ENCODE peak calls at places on chromosomes 3 and 15, in eight cellular contexts. X is tibial nerve, E is NB4, L is uterus, I is GM12878, G is esophagus squamous epithelium, S is GM12891, O is transverse colon. Y is an unnamed sample.

GRCh38 chr3:50254577-50255250 is 14.2 kb upstream of the SEMA3B start:
- DNase-seq in I (no peak), O (no peak), G (no peak), S (no peak), E (peak), X (peak), L (no peak), Y (no peak)

GRCh38 chr3:64184621-64185020 is 40.6 kb downstream of the PRICKLE2 start:
- DNase-seq in S (no peak), E (no peak), X (no peak), L (no peak), O (no peak), G (no peak), I (no peak), Y (no peak)

GRCh38 chr3:44886561-44886960 is 12.2 kb downstream of the TGM4 start:
- DNase-seq in G (no peak), X (no peak), O (no peak), I (no peak), S (no peak), E (no peak), L (no peak), Y (no peak)

GRCh38 chr15:86743283-86743903 is 663.7 kb downstream of the AGBL1 start:
- DNase-seq in E (peak), O (peak), L (peak), I (no peak), G (no peak), X (peak), S (no peak), Y (peak)

GRCh38 chr3:7978104-7978457 is 523.5 kb upstream of the LMCD1 start:
- DNase-seq in O (no peak), I (no peak), G (no peak), L (no peak), E (no peak), S (no peak), X (no peak), Y (no peak)

GRCh38 chr3:129608087-129608935 is 1.8 kb upstream of the PLXND1 start:
- DNase-seq in I (no peak), X (no peak), O (no peak), S (no peak), E (peak), G (no peak), L (no peak), Y (peak)

GRCh38 chr3:35500641-35501353 is 138.5 kb upstream of the ARPP21 start:
- DNase-seq in S (no peak), E (no peak), I (no peak), G (no peak), O (no peak), X (no peak), L (no peak), Y (no peak)

GRCh38 chr15:29021901-29022300 is 136.1 kb downstream of the APBA2 start:
- DNase-seq in E (no peak), G (no peak), L (no peak), O (no peak), X (no peak), S (no peak), I (no peak), Y (no peak)

GRCh38 chr3:111338059-111338698 is 203.8 kb upstream of the CD96 start:
- DNase-seq in S (no peak), E (peak), X (peak), G (no peak), I (no peak), L (no peak), O (peak), Y (peak)

GRCh38 chr15:31758126-31758525 is 272.2 kb upstream of the CHRNA7 start:
- DNase-seq in X (peak), I (peak), O (peak), L (no peak), S (no peak), G (no peak), E (peak), Y (no peak)

GRCh38 chr3:71486831-71487230 is 96.7 kb downstream of the FOXP1 start:
- DNase-seq in O (no peak), L (no peak), I (no peak), X (no peak), S (no peak), G (no peak), E (no peak), Y (no peak)

GRCh38 chr15:66777596-66778313 is 75.7 kb downstream of the SMAD6 start:
- DNase-seq in E (no peak), L (no peak), S (no peak), O (no peak), G (no peak), X (no peak), I (no peak), Y (no peak)

GRCh38 chr3:43423142-43423541 is 136.8 kb downstream of the SNRK start:
- DNase-seq in O (peak), X (no peak), G (no peak), E (peak), L (peak), S (no peak), I (no peak), Y (no peak)

GRCh38 chr3:62607287-62608029 is 234.1 kb upstream of the FEZF2 start:
- DNase-seq in I (no peak), O (no peak), S (no peak), X (peak), L (no peak), G (no peak), E (no peak), Y (no peak)

GRCh38 chr3:132417695-132418520 is 606 bp downstream of the DNAJC13 start:
- DNase-seq in X (peak), L (no peak), E (peak), I (peak), O (peak), S (peak), G (peak), Y (peak)

GRCh38 chr3:58588030-58588614 is 10.9 kb upstream of the FAM107A start:
- DNase-seq in S (no peak), I (no peak), X (no peak), G (no peak), O (no peak), E (peak), L (no peak), Y (peak)

GRCh38 chr3:62873672-62874397 is 1.4 kb downstream of the CADPS start:
- DNase-seq in E (peak), S (no peak), I (no peak), O (peak), X (no peak), G (no peak), L (no peak), Y (no peak)

GRCh38 chr3:123287962-123288302 is 86.2 kb downstream of the SEC22A start:
- DNase-seq in G (no peak), X (no peak), L (no peak), E (no peak), S (no peak), I (no peak), O (no peak), Y (no peak)

GRCh38 chr15:35115155-35115725 is 30.1 kb upstream of the NANOGP8 start:
- DNase-seq in G (no peak), I (no peak), O (no peak), X (no peak), L (no peak), E (no peak), S (no peak), Y (no peak)

GRCh38 chr3:123658118-123658859 is 73.4 kb upstream of the HACD2 start:
- DNase-seq in S (no peak), G (no peak), O (peak), X (peak), I (no peak), L (peak), E (no peak), Y (no peak)

GRCh38 chr3:28860307-28860706 is 420.6 kb upstream of the RBMS3 start:
- DNase-seq in X (peak), O (no peak), I (no peak), G (no peak), L (no peak), E (peak), S (no peak), Y (no peak)

GRCh38 chr15:56568466-56569167 is 103.7 kb upstream of the MNS1 start:
- DNase-seq in X (no peak), L (no peak), S (no peak), O (no peak), G (no peak), I (no peak), E (no peak), Y (no peak)

GRCh38 chr3:134060561-134061385 is 31.0 kb upstream of the SLCO2A1 start:
- DNase-seq in O (no peak), L (no peak), I (no peak), S (no peak), X (no peak), G (no peak), E (no peak), Y (no peak)

GRCh38 chr3:102096066-102096465 is 246.8 kb downstream of the NFKBIZ start:
- DNase-seq in S (no peak), E (no peak), L (no peak), G (no peak), O (no peak), X (no peak), I (no peak), Y (no peak)

GRCh38 chr3:44661189-44661588 is 12.7 kb downstream of the ZNF35 start:
- DNase-seq in G (no peak), E (no peak), O (no peak), I (no peak), S (no peak), X (no peak), L (no peak), Y (peak)

GRCh38 chr15:67274236-67274635 is 19.6 kb downstream of the IQCH start:
- DNase-seq in G (no peak), O (no peak), I (no peak), L (no peak), E (no peak), S (no peak), X (no peak), Y (no peak)

GRCh38 chr15:55606214-55606613 is 18.1 kb upstream of the PYGO1 start:
- DNase-seq in S (no peak), L (no peak), E (no peak), G (no peak), O (no peak), X (no peak), I (no peak), Y (no peak)

GRCh38 chr3:155173771-155174170 is 93.7 kb downstream of the MME start:
- DNase-seq in G (no peak), X (no peak), I (no peak), S (no peak), O (no peak), L (no peak), E (no peak), Y (no peak)

GRCh38 chr15:78438595-78439285 is 724 bp downstream of the IREB2 start:
- DNase-seq in S (no peak), E (peak), O (no peak), G (no peak), X (no peak), L (no peak), I (no peak), Y (peak)

GRCh38 chr3:50388720-50389352 is 29.5 kb upstream of the TMEM115 start:
- DNase-seq in S (no peak), G (no peak), I (no peak), E (no peak), L (no peak), X (no peak), O (no peak), Y (no peak)

GRCh38 chr3:170499562-170500156 is 81.0 kb downstream of the CLDN11 start:
- DNase-seq in S (peak), L (peak), E (peak), X (peak), I (no peak), O (peak), G (no peak), Y (peak)

DNA sequence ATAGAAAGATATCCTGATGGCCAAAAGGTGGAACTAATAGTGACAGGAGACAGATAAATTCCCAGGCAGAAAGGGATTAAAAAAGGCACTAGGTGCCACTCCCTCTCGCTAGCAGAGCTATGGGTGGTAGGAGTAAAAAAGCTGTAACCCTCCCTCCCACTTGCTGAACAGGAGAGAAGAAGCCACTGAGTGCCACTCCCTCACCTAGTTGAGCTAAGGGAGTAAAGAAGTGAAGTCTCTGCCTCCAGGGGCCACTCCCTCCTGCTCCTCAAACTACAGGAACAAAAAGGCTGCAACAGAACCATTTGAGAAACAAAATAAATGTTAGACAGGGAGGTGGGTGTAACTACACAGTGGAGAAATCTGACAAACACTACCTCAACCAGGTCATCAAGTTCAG is 276.2 kb upstream of the EPHA6 start:
- DNase-seq in S (no peak), I (no peak), O (no peak), L (no peak), X (no peak), G (no peak), E (no peak), Y (no peak)
- TF ChIP-seq POLR2A in S (no peak), I (no peak), O (no peak), L (no peak), X (no peak), G (no peak), E (no peak), Y (no peak)

DNA sequence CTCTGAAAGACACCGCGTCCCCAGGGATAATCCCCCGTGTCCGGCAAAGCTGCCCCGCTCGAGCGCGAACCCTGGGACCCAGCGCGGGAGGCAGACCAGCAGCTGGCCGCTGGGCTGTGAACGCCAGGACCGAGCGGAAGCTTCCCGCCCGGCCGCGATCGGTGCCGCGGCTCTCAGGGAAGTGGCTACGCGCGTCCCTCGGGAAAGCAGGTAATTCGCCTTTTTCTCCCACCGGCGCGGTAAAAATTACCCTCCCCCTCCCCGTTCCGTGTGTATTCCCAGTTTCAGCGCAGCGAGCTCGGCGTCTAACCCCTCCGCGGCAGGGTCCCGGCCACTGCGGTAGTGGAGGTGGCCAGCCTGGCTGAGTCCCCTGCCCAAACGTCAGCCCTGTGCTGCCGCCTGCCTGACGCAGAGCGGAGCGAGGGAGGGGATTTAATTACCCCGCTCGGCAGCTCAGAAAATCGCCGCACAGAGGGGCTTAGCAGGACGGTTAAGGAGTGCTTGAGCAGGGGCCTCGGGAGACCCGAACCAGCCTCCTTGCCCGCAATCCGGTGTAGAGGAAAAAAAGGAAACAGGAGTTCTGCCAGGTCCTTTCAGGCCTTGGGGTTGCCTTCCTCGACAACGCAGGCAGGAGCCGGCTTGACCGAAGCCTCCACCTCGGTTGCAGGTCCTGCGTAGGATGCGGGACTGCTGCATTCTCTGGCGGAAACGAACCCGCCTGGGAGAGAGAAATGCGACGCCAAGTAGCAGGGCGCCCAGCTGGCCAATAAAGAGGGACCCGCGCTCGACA is 2.9 kb downstream of the GATA2 start:
- DNase-seq in E (no peak), L (peak), X (no peak), I (no peak), G (no peak), S (no peak), O (no peak), Y (peak)
- TF ChIP-seq POLR2A in E (no peak), L (no peak), X (no peak), I (no peak), G (no peak), S (no peak), O (no peak), Y (peak)

GRCh38 chr15:50765202-50765967 is at the start of gene SPPL2A:
- DNase-seq in X (peak), I (no peak), G (peak), L (peak), E (peak), O (peak), S (peak), Y (peak)
- TF ChIP-seq POLR2A in X (peak), I (peak), G (peak), L (peak), E (peak), O (peak), S (peak), Y (peak)

GRCh38 chr3:185152433-185153169 is at the start of gene C3orf70:
- DNase-seq in I (no peak), O (peak), X (no peak), E (peak), G (no peak), S (peak), L (peak), Y (peak)
- TF ChIP-seq POLR2A in I (peak), O (peak), X (peak), E (no peak), G (peak), S (no peak), L (no peak), Y (no peak)

DNA sequence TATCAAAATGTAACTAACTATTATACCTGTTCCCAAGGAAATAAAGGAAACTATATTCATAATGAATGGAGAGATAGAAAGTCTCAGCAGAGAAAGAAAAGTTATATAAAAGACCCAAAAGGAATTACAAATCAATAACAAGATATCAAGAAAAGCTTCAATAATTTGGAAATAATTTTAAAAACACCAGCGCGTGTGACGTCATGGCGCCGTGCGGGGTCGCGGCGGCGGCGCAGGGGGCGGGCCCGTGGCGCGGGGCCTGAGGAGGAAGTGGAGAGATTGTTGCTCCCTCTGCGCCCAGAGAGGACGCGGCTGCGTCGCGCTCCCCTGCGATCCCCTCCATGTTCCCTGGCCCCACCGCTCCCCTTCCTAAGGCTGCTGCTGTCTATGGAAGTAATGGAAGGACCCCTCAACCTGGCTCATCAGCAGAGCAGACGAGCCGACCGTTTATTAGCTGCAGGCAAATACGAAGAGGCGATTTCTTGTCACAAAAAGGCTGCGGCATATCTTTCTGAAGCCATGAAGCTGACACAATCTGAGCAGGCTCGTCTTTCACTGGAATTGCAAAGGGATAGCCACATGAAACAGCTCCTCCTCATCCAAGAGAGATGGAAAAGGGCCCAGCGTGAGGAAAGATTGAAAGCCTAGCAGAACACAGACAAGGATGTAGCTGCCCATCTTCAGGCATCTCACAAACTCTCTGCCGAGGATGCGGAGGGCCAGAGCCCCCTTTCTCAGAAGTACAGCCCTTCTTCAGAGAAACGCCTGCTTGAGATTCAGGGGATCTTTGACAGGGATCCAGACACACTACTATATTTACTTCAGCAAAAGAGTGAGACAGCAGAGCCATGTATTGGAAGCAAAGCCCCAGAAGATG is 4.1 kb downstream of the XCR1 start:
- DNase-seq in X (no peak), O (no peak), S (no peak), E (no peak), L (no peak), I (no peak), G (no peak), Y (no peak)
- TF ChIP-seq POLR2A in X (no peak), O (no peak), S (no peak), E (no peak), L (no peak), I (no peak), G (no peak), Y (no peak)

GRCh38 chr3:31625358-31625757 is 92.6 kb downstream of the STT3B start:
- DNase-seq in L (no peak), G (no peak), I (no peak), E (no peak), O (no peak), X (no peak), S (no peak), Y (no peak)

GRCh38 chr3:31622636-31623288 is 90.0 kb downstream of the STT3B start:
- DNase-seq in I (peak), E (no peak), G (no peak), L (no peak), O (no peak), X (no peak), S (no peak), Y (no peak)

GRCh38 chr3:31620656-31621055 is 87.9 kb downstream of the STT3B start:
- DNase-seq in G (no peak), L (no peak), O (no peak), S (no peak), I (no peak), E (no peak), X (no peak), Y (peak)

GRCh38 chr3:31624054-31624709 is 91.5 kb downstream of the STT3B start:
- DNase-seq in O (no peak), S (no peak), L (no peak), I (peak), G (no peak), E (no peak), X (no peak), Y (no peak)

DNA sequence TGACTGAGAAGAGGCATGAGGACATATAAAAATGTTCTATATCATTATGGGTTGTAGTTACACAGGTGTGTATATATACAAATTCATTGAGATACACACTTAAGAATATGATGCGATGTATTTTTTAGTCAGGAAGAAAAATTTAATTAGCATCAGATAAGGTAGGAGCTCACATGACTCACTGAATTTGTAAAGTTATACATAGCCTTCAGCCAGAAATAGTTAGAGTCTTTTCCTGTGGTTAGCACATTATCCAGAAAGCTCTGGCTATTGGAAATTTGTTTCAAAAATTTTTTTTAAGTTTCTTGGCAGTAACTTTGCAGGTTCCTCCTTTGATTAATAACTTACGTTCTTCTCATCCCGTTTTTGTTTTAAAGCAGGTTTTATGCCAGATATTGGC is 88.6 kb downstream of the STT3B start:
- DNase-seq in S (no peak), L (no peak), O (no peak), X (no peak), I (no peak), E (no peak), G (no peak), Y (no peak)
- TF ChIP-seq POLR2A in S (no peak), L (no peak), O (no peak), X (no peak), I (no peak), E (no peak), G (no peak), Y (no peak)

GRCh38 chr3:100994187-100994586 is 966 bp upstream of the ABI3BP start:
- DNase-seq in O (no peak), E (no peak), G (no peak), I (no peak), L (no peak), X (no peak), S (no peak), Y (no peak)

GRCh38 chr3:100994809-100995208 is 1.6 kb upstream of the ABI3BP start:
- DNase-seq in G (no peak), L (no peak), S (no peak), X (no peak), I (no peak), O (no peak), E (no peak), Y (no peak)

GRCh38 chr3:100992086-100993033 is 861 bp downstream of the ABI3BP start:
- DNase-seq in E (no peak), L (no peak), O (peak), X (no peak), S (no peak), G (no peak), I (no peak), Y (no peak)

GRCh38 chr3:100988080-100988479 is 5.1 kb downstream of the ABI3BP start:
- DNase-seq in X (no peak), I (no peak), E (no peak), S (no peak), L (no peak), G (no peak), O (no peak), Y (no peak)

GRCh38 chr3:100993309-100993708 is at the start of gene ABI3BP:
- DNase-seq in E (peak), X (peak), O (peak), I (no peak), G (no peak), L (peak), S (no peak), Y (peak)
- TF ChIP-seq POLR2A in E (no peak), X (peak), O (peak), I (no peak), G (peak), L (peak), S (no peak), Y (no peak)

GRCh38 chr15:65094294-65094995 is 17.9 kb downstream of the KBTBD13 start:
- DNase-seq in I (no peak), S (no peak), G (no peak), O (peak), L (no peak), X (no peak), E (no peak), Y (no peak)
- TF ChIP-seq POLR2A in I (no peak), S (no peak), G (no peak), O (no peak), L (no peak), X (no peak), E (no peak), Y (no peak)